ENCODE peak calls at places on chromosome 12, in five cellular contexts. Q is heart left ventricle, J is ovary, T is substantia nigra, M is iPS DF 6.9. I is an unnamed sample.

GRCh38 chr12:125081427-125081826 is 16.2 kb downstream of the AACS start:
- DNase-seq in Q (no peak), J (no peak), T (no peak), M (no peak), I (no peak)

GRCh38 chr12:44227601-44228000 is 391.7 kb downstream of the TMEM117 start:
- DNase-seq in Q (no peak), J (no peak), T (no peak), M (no peak), I (no peak)

GRCh38 chr12:63955831-63956685 is 111.6 kb downstream of the SRGAP1 start:
- DNase-seq in Q (peak; percentile 38), J (peak; percentile 40), T (no peak), M (no peak), I (no peak)

GRCh38 chr12:47038270-47038748 is 41.1 kb upstream of the PCED1B start:
- DNase-seq in Q (no peak), J (no peak), T (no peak), M (no peak), I (no peak)

GRCh38 chr12:71440393-71441349 is 1.1 kb downstream of the LGR5 start:
- DNase-seq in Q (no peak), J (no peak), T (peak; percentile 20), M (no peak), I (no peak)

GRCh38 chr12:2118481-2119255 is 65.9 kb downstream of the CACNA1C start:
- DNase-seq in Q (peak; percentile 69), J (no peak), T (no peak), M (no peak), I (no peak)

GRCh38 chr12:73547421-73547820 is 990.2 kb upstream of the ATXN7L3B start:
- DNase-seq in Q (no peak), J (no peak), T (no peak), M (no peak), I (no peak)

GRCh38 chr12:2248901-2249381 is 196.2 kb downstream of the CACNA1C start:
- DNase-seq in Q (no peak), J (no peak), T (no peak), M (no peak), I (no peak)

DNA sequence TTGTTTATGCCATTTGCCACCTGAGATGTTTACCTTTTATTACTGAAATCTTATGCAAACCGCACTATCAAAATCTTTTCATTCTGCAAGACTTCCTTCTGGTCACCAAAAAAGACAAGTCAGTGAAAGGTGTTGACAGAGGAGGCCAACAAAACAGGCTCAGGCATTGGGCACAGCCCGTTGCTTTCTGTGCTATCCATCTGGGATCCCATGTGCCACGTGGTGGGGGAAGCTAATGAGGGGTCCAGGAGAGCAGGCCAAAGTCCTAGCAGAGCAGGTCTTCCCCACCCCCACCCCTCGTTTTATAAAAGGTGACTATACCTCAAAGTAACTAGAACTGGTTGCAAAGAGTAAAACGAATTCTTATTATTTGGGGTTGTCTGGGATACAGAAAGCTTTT is 1.2 kb downstream of the ALDH1L2 start:
- DNase-seq in Q (no peak), J (no peak), T (no peak), M (no peak), I (no peak)
- H3K27ac ChIP-seq in Q (no peak overlapping the region), J (no peak overlapping the region), T (no peak overlapping the region), M (no peak overlapping the region), I (peak overlapping the region; percentile 49)

DNA sequence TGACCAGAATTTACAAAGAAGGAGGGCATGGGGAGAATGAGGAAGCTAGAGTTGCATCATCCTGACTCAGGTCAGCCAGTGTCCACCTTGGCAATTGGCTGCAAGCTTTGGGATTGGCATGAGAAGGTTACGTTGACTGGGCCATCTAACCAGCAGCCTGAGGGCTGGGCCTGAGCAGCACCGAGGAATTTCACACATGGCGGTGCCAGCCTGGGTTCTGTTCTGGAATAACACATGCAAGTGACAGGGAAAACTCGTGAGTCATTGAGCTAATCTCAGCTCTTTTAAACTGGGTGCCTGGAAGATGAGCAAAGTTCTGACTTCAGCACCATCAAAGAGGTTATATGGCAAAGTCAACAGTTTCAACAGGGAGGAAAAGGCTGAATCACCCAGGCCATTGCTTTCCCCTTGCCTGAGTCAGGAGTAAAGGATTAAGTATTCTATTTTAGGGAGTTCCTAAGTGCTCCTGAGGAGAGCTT is 543.2 kb upstream of the TBX3 start:
- DNase-seq in Q (peak; percentile 66), J (no peak), T (no peak), M (no peak), I (peak; percentile 87)
- H3K27ac ChIP-seq in Q (peak overlapping the region; percentile 37), J (no peak overlapping the region), T (no peak overlapping the region), M (no peak overlapping the region), I (peak overlapping the region; percentile 64)

GRCh38 chr12:51910168-51910567 is 2.9 kb downstream of the ACVRL1 start:
- DNase-seq in Q (no peak), J (no peak), T (no peak), M (no peak), I (no peak)
- H3K27ac ChIP-seq in Q (peak overlapping the region; percentile 31), J (no peak overlapping the region), T (no peak overlapping the region), M (no peak overlapping the region), I (no peak overlapping the region)

GRCh38 chr12:14696265-14696741 is at the start of gene GUCY2C:
- DNase-seq in Q (no peak), J (no peak), T (no peak), M (no peak), I (no peak)

GRCh38 chr12:14699923-14700322 is 3.5 kb upstream of the GUCY2C start:
- DNase-seq in Q (no peak), J (no peak), T (no peak), M (no peak), I (no peak)

GRCh38 chr12:14700935-14701334 is 4.5 kb upstream of the GUCY2C start:
- DNase-seq in Q (no peak), J (no peak), T (no peak), M (no peak), I (no peak)

GRCh38 chr12:14698555-14698954 is 2.2 kb upstream of the GUCY2C start:
- DNase-seq in Q (no peak), J (no peak), T (no peak), M (no peak), I (no peak)

GRCh38 chr12:14701808-14702568 is 5.6 kb upstream of the GUCY2C start:
- DNase-seq in Q (no peak), J (no peak), T (no peak), M (no peak), I (no peak)
- H3K27ac ChIP-seq in Q (no peak overlapping the region), J (no peak overlapping the region), T (no peak overlapping the region), M (no peak overlapping the region), I (no peak overlapping the region)